ENCODE peak calls at places on chromosomes 12 and 14, in nine cellular contexts. Q is left colon; W is AG09309; V is GM13977; B is anterior cingulate cortex; K is activated CD4-positive, alpha-beta T cell treated with anti-CD3 and anti-CD28 coated beads, Interleukin-2, amount 50 U/mL, for 4 hours; X is stimulated activated CD4-positive, alpha-beta T cell treated with anti-CD3 and anti-CD28 coated beads, Interleukin-2, amount 100 ng/mL, for 24 hours; C is effector memory CD4-positive, alpha-beta T cell; J is NCI-H2081. A is an unnamed sample.

GRCh38 chr12:85190728-85191127 is 89.3 kb upstream of the ALX1 start:
- DNase-seq in B (no peak), V (no peak), C (no peak), Q (no peak), X (no peak), W (no peak), K (no peak), J (no peak), A (no peak)

GRCh38 chr12:69348162-69348938 is at the start of gene LYZ:
- DNase-seq in C (no peak), V (no peak), B (no peak), Q (peak), W (no peak), J (no peak), K (no peak), X (no peak), A (no peak)

GRCh38 chr12:105418232-105418631 is 87.7 kb downstream of the C12orf75 start:
- DNase-seq in B (no peak), W (peak), V (no peak), K (no peak), C (no peak), X (no peak), J (no peak), Q (no peak), A (no peak)

GRCh38 chr12:108627134-108627920 is 6.4 kb downstream of the SELPLG start:
- DNase-seq in X (no peak), C (no peak), K (no peak), J (no peak), V (no peak), B (no peak), W (no peak), Q (no peak), A (peak)

GRCh38 chr12:116759783-116760581 is 21.9 kb downstream of the RNFT2 start:
- DNase-seq in V (no peak), X (peak), Q (no peak), C (no peak), K (peak), J (no peak), W (no peak), B (no peak), A (no peak)

GRCh38 chr12:52139579-52140062 is 52.2 kb downstream of the KRT80 start:
- DNase-seq in J (peak), B (no peak), Q (no peak), V (peak), K (no peak), C (no peak), X (peak), W (no peak), A (peak)

GRCh38 chr14:104138098-104138890 is at the start of gene KIF26A:
- DNase-seq in B (no peak), V (no peak), W (no peak), X (peak), K (no peak), J (no peak), Q (no peak), C (no peak), A (no peak)

GRCh38 chr14:99729991-99730875 is 46.1 kb downstream of the CYP46A1 start:
- DNase-seq in C (no peak), V (peak), K (peak), X (peak), J (peak), Q (peak), B (no peak), W (no peak), A (peak)

GRCh38 chr12:82299617-82300016 is 58.6 kb downstream of the CCDC59 start:
- DNase-seq in V (no peak), J (no peak), C (no peak), B (no peak), K (no peak), Q (no peak), X (no peak), W (no peak), A (no peak)

GRCh38 chr12:52543985-52544888 is 8.7 kb downstream of the KRT71 start:
- DNase-seq in K (no peak), X (no peak), C (no peak), W (no peak), V (no peak), B (no peak), Q (no peak), J (no peak), A (no peak)

GRCh38 chr12:48969847-48970701 is 1.5 kb downstream of the WNT10B start:
- DNase-seq in C (peak), J (no peak), B (no peak), Q (no peak), W (no peak), K (peak), V (peak), X (peak), A (no peak)

GRCh38 chr14:75982724-75983358 is 1.0 kb upstream of the TGFB3 start:
- DNase-seq in C (no peak), B (peak), J (no peak), Q (peak), W (no peak), X (no peak), K (no peak), V (peak), A (peak)

GRCh38 chr14:105142651-105143450 is 25.7 kb downstream of the JAG2 start:
- DNase-seq in C (no peak), Q (peak), W (no peak), X (no peak), J (no peak), V (no peak), B (no peak), K (no peak), A (no peak)

GRCh38 chr14:62557416-62557815 is 487.8 kb downstream of the KCNH5 start:
- DNase-seq in B (no peak), J (no peak), Q (no peak), V (no peak), C (no peak), W (no peak), X (no peak), K (no peak), A (no peak)

GRCh38 chr14:64702493-64703392 is 1.5 kb upstream of the PLEKHG3 start:
- DNase-seq in W (no peak), J (peak), V (no peak), K (no peak), Q (peak), C (no peak), B (no peak), X (no peak), A (no peak)

A was measured in MM.1S.